ENCODE peak calls at places on chromosomes 13 and 19, in eight cellular contexts. L is left ventricle myocardium superior; K is stimulated activated CD8-positive, alpha-beta memory T cell treated with anti-CD3 and anti-CD28 coated beads, Interleukin-15, amount 100 ng/mL, for 48 hours; D is heart right ventricle; U is AG04449; M is mesothelial cell of epicardium; T is T-helper 17 cell; O is effector memory CD8-positive, alpha-beta T cell. Z is an unnamed sample.

GRCh38 chr13:66996503-66996902 is 233.6 kb downstream of the PCDH9 start:
- DNase-seq in T (no peak), K (no peak), D (no peak), U (no peak), M (no peak), O (no peak), L (no peak), Z (no peak)

GRCh38 chr19:1904385-1905070 is 671 bp upstream of the ADAT3 start:
- DNase-seq in L (no peak), K (no peak), D (no peak), O (no peak), T (no peak), M (no peak), U (no peak), Z (peak; percentile 56)

GRCh38 chr19:55912916-55913315 is 19.2 kb downstream of the NLRP13 start:
- DNase-seq in M (no peak), L (no peak), U (no peak), K (no peak), D (no peak), T (no peak), O (no peak), Z (no peak)

GRCh38 chr19:50427318-50427925 is 5.3 kb upstream of the MYBPC2 start:
- DNase-seq in K (no peak), M (no peak), D (no peak), O (no peak), T (no peak), L (no peak), U (no peak), Z (no peak)

GRCh38 chr19:8069116-8069973 is 16.8 kb downstream of the CCL25 start:
- DNase-seq in T (no peak), D (no peak), L (no peak), O (no peak), U (no peak), M (no peak), K (no peak), Z (no peak)

GRCh38 chr13:44109986-44110640 is 230.4 kb downstream of the LACC1 start:
- DNase-seq in K (no peak), D (no peak), O (no peak), L (no peak), M (no peak), T (no peak), U (no peak), Z (no peak)

GRCh38 chr13:46010148-46010547 is 42.4 kb downstream of the ZC3H13 start:
- DNase-seq in M (no peak), U (no peak), D (no peak), K (no peak), O (no peak), L (no peak), T (no peak), Z (no peak)

GRCh38 chr13:44240611-44241010 is 133.0 kb upstream of the SERP2 start:
- DNase-seq in K (no peak), O (no peak), T (no peak), M (no peak), L (no peak), D (no peak), U (no peak), Z (no peak)

GRCh38 chr13:32098275-32098674 is 66.7 kb downstream of the FRY start:
- DNase-seq in M (no peak), U (no peak), L (no peak), T (no peak), K (no peak), D (no peak), O (no peak), Z (no peak)

GRCh38 chr13:73984949-73985691 is 149.1 kb downstream of the KLF12 start:
- DNase-seq in K (peak; percentile 61), D (no peak), O (peak; percentile 5), U (no peak), T (peak; percentile 57), M (no peak), L (peak; percentile 33), Z (no peak)

GRCh38 chr19:39679056-39679790 is 23.5 kb downstream of the LGALS16 start:
- DNase-seq in M (no peak), D (no peak), O (no peak), T (no peak), K (peak; percentile 51), L (no peak), U (no peak), Z (no peak)

GRCh38 chr19:5621945-5622464 is 571 bp downstream of the SAFB2 start:
- DNase-seq in O (no peak), K (no peak), M (no peak), D (peak; percentile 21), T (no peak), U (no peak), L (no peak), Z (no peak)

GRCh38 chr19:32977269-32977668 is 5.2 kb downstream of the FAAP24 start:
- DNase-seq in U (no peak), L (no peak), D (no peak), M (no peak), K (no peak), T (no peak), O (no peak), Z (no peak)

GRCh38 chr19:52231154-52231565 is 38.2 kb upstream of the ZNF766 start:
- DNase-seq in M (no peak), U (no peak), O (no peak), K (no peak), D (no peak), L (no peak), T (no peak), Z (no peak)

GRCh38 chr13:32212420-32212819 is 102.7 kb downstream of the ZAR1L start:
- DNase-seq in L (no peak), K (no peak), U (peak; percentile 54), T (no peak), M (no peak), D (no peak), O (no peak), Z (no peak)

GRCh38 chr19:39846678-39847486 is 703 bp upstream of the FBL start:
- DNase-seq in U (no peak), L (no peak), T (no peak), O (no peak), M (no peak), D (no peak), K (no peak), Z (no peak)

GRCh38 chr19:35000647-35001501 is 751 bp downstream of the GRAMD1A start:
- DNase-seq in M (no peak), O (peak; percentile 46), L (peak; percentile 60), D (peak; percentile 34), T (no peak), K (peak; percentile 54), U (no peak), Z (no peak)

GRCh38 chr19:51071006-51071405 is 6.1 kb upstream of the KLK13 start:
- DNase-seq in T (no peak), M (no peak), L (no peak), U (no peak), D (no peak), O (no peak), K (no peak), Z (no peak)

GRCh38 chr13:99323488-99323887 is 16.3 kb upstream of the GPR183 start:
- DNase-seq in L (no peak), M (no peak), T (no peak), D (no peak), U (no peak), O (no peak), K (no peak), Z (no peak)

GRCh38 chr19:14059093-14059480 is 2.8 kb downstream of the PALM3 start:
- DNase-seq in T (peak; percentile 46), L (no peak), D (no peak), O (peak; percentile 51), K (peak; percentile 20), U (no peak), M (no peak), Z (peak; percentile 37)

GRCh38 chr13:39095500-39095899 is 57.2 kb downstream of the NHLRC3 start:
- DNase-seq in L (no peak), M (no peak), K (no peak), T (no peak), D (no peak), U (no peak), O (no peak), Z (no peak)

GRCh38 chr13:25973085-25973484 is 78.7 kb downstream of the SHISA2 start:
- DNase-seq in O (no peak), U (no peak), T (no peak), M (no peak), K (no peak), D (no peak), L (no peak), Z (no peak)

GRCh38 chr13:45119469-45119989 is 781 bp upstream of the GTF2F2 start:
- DNase-seq in K (peak; percentile 34), L (no peak), U (no peak), D (no peak), M (no peak), T (peak; percentile 48), O (peak; percentile 63), Z (no peak)

GRCh38 chr19:9913237-9914000 is 22.9 kb downstream of the OLFM2 start:
- DNase-seq in D (no peak), M (peak; percentile 43), U (no peak), L (peak; percentile 49), O (no peak), T (no peak), K (no peak), Z (no peak)

GRCh38 chr19:13843104-13843921 is 33.6 kb upstream of the NANOS3 start:
- DNase-seq in D (peak; percentile 72), L (peak; percentile 67), U (no peak), T (no peak), O (no peak), M (no peak), K (no peak), Z (no peak)

GRCh38 chr19:2624537-2625091 is 77.9 kb downstream of the GNG7 start:
- DNase-seq in M (no peak), K (no peak), L (peak; percentile 87), D (peak; percentile 71), U (no peak), T (no peak), O (no peak), Z (no peak)

GRCh38 chr19:40139533-40140287 is 49.0 kb upstream of the ZNF780A start:
- DNase-seq in T (no peak), U (no peak), D (no peak), M (no peak), L (no peak), O (peak; percentile 31), K (no peak), Z (peak; percentile 31)

GRCh38 chr13:59970847-59971246 is 192.9 kb downstream of the DIAPH3 start:
- DNase-seq in L (no peak), M (no peak), T (no peak), K (no peak), D (no peak), O (no peak), U (no peak), Z (no peak)

GRCh38 chr19:38319421-38320258 is at the start of gene KCNK6:
- DNase-seq in L (peak; percentile 73), M (no peak), U (no peak), T (no peak), K (peak; percentile 43), O (peak; percentile 31), D (peak; percentile 58), Z (no peak)

Z was measured in neuronal stem cell.